ENCODE peak calls at places on chromosomes 1 and 21, in six cellular contexts. One of them, this sample, is unnamed.

GRCh38 chr1:225476100-225476511 is 48.3 kb upstream of the LBR start:
- DNase-seq in tibial nerve: no peak
- DNase-seq in upper lobe of right lung: peak
- DNase-seq in A549: no peak
- DNase-seq in CD4-positive, alpha-beta T cell: no peak
- DNase-seq in IMR-90: no peak
- DNase-seq in this sample: no peak

GRCh38 chr1:103107696-103108524 is at the start of gene COL11A1:
- DNase-seq in CD4-positive, alpha-beta T cell: no peak
- DNase-seq in upper lobe of right lung: no peak
- DNase-seq in IMR-90: no peak
- DNase-seq in A549: no peak
- DNase-seq in tibial nerve: no peak
- DNase-seq in this sample: no peak

GRCh38 chr1:160219062-160219929 is 14.1 kb downstream of the PEA15 start:
- DNase-seq in tibial nerve: no peak
- DNase-seq in CD4-positive, alpha-beta T cell: no peak
- DNase-seq in A549: peak
- DNase-seq in upper lobe of right lung: no peak
- DNase-seq in IMR-90: peak
- DNase-seq in this sample: peak

GRCh38 chr1:92764116-92764515 is 20.8 kb downstream of the EVI5 start:
- DNase-seq in CD4-positive, alpha-beta T cell: no peak
- DNase-seq in tibial nerve: no peak
- DNase-seq in A549: no peak
- DNase-seq in upper lobe of right lung: no peak
- DNase-seq in IMR-90: no peak
- DNase-seq in this sample: no peak

GRCh38 chr21:28899744-28900143 is 92.9 kb downstream of the LTN1 start:
- DNase-seq in IMR-90: peak
- DNase-seq in upper lobe of right lung: no peak
- DNase-seq in CD4-positive, alpha-beta T cell: no peak
- DNase-seq in tibial nerve: no peak
- DNase-seq in A549: peak
- DNase-seq in this sample: no peak

GRCh38 chr1:212520299-212520698 is 87.6 kb downstream of the NENF start:
- DNase-seq in upper lobe of right lung: no peak
- DNase-seq in CD4-positive, alpha-beta T cell: no peak
- DNase-seq in tibial nerve: no peak
- DNase-seq in IMR-90: no peak
- DNase-seq in A549: no peak
- DNase-seq in this sample: no peak

GRCh38 chr1:98482611-98483010 is 178.9 kb upstream of the SNX7 start:
- DNase-seq in tibial nerve: no peak
- DNase-seq in IMR-90: no peak
- DNase-seq in CD4-positive, alpha-beta T cell: no peak
- DNase-seq in A549: no peak
- DNase-seq in upper lobe of right lung: no peak
- DNase-seq in this sample: no peak

GRCh38 chr1:202034683-202035462 is 24.5 kb downstream of the ELF3 start:
- DNase-seq in upper lobe of right lung: peak
- DNase-seq in tibial nerve: peak
- DNase-seq in CD4-positive, alpha-beta T cell: no peak
- DNase-seq in A549: peak
- DNase-seq in IMR-90: peak
- DNase-seq in this sample: peak

GRCh38 chr1:19616489-19616888 is 27.6 kb upstream of the NBL1 start:
- DNase-seq in IMR-90: peak
- DNase-seq in A549: no peak
- DNase-seq in tibial nerve: no peak
- DNase-seq in CD4-positive, alpha-beta T cell: no peak
- DNase-seq in upper lobe of right lung: no peak
- DNase-seq in this sample: peak

GRCh38 chr1:86530211-86530610 is 16.7 kb upstream of the CLCA4 start:
- DNase-seq in upper lobe of right lung: no peak
- DNase-seq in IMR-90: no peak
- DNase-seq in CD4-positive, alpha-beta T cell: no peak
- DNase-seq in tibial nerve: no peak
- DNase-seq in A549: no peak
- DNase-seq in this sample: no peak

GRCh38 chr1:198258491-198258890 is 101.7 kb downstream of the NEK7 start:
- DNase-seq in tibial nerve: no peak
- DNase-seq in A549: no peak
- DNase-seq in upper lobe of right lung: no peak
- DNase-seq in CD4-positive, alpha-beta T cell: no peak
- DNase-seq in IMR-90: peak
- DNase-seq in this sample: peak

GRCh38 chr1:213658508-213658907 is 329.3 kb upstream of the PROX1 start:
- DNase-seq in upper lobe of right lung: no peak
- DNase-seq in CD4-positive, alpha-beta T cell: no peak
- DNase-seq in tibial nerve: no peak
- DNase-seq in IMR-90: no peak
- DNase-seq in A549: no peak
- DNase-seq in this sample: no peak

GRCh38 chr1:76669146-76669545 is 198.1 kb upstream of the ST6GALNAC5 start:
- DNase-seq in tibial nerve: no peak
- DNase-seq in A549: no peak
- DNase-seq in CD4-positive, alpha-beta T cell: no peak
- DNase-seq in IMR-90: no peak
- DNase-seq in upper lobe of right lung: no peak
- DNase-seq in this sample: no peak

GRCh38 chr1:2298685-2299673 is 70.9 kb downstream of the SKI start:
- DNase-seq in IMR-90: no peak
- DNase-seq in CD4-positive, alpha-beta T cell: no peak
- DNase-seq in A549: no peak
- DNase-seq in upper lobe of right lung: peak
- DNase-seq in tibial nerve: no peak
- DNase-seq in this sample: no peak

GRCh38 chr1:191618202-191618601 is 540.1 kb upstream of the RGS18 start:
- DNase-seq in upper lobe of right lung: no peak
- DNase-seq in IMR-90: no peak
- DNase-seq in CD4-positive, alpha-beta T cell: no peak
- DNase-seq in tibial nerve: no peak
- DNase-seq in A549: no peak
- DNase-seq in this sample: no peak

GRCh38 chr1:13965770-13966398 is 265.9 kb downstream of the PRDM2 start:
- DNase-seq in IMR-90: peak
- DNase-seq in CD4-positive, alpha-beta T cell: no peak
- DNase-seq in upper lobe of right lung: no peak
- DNase-seq in A549: peak
- DNase-seq in tibial nerve: no peak
- DNase-seq in this sample: peak

GRCh38 chr1:75097686-75098085 is 36.5 kb upstream of the LHX8 start:
- DNase-seq in IMR-90: no peak
- DNase-seq in upper lobe of right lung: no peak
- DNase-seq in A549: peak
- DNase-seq in tibial nerve: no peak
- DNase-seq in CD4-positive, alpha-beta T cell: no peak
- DNase-seq in this sample: peak

GRCh38 chr1:33640114-33640660 is 167.7 kb downstream of the ZSCAN20 start:
- DNase-seq in IMR-90: peak
- DNase-seq in tibial nerve: no peak
- DNase-seq in A549: no peak
- DNase-seq in upper lobe of right lung: no peak
- DNase-seq in CD4-positive, alpha-beta T cell: no peak
- DNase-seq in this sample: no peak

GRCh38 chr1:70038025-70038424 is 167.4 kb downstream of the LRRC40 start:
- DNase-seq in A549: no peak
- DNase-seq in tibial nerve: no peak
- DNase-seq in CD4-positive, alpha-beta T cell: no peak
- DNase-seq in IMR-90: no peak
- DNase-seq in upper lobe of right lung: no peak
- DNase-seq in this sample: peak

GRCh38 chr1:195909061-195909460 is 699.2 kb downstream of the KCNT2 start:
- DNase-seq in tibial nerve: no peak
- DNase-seq in A549: no peak
- DNase-seq in CD4-positive, alpha-beta T cell: no peak
- DNase-seq in IMR-90: peak
- DNase-seq in upper lobe of right lung: no peak
- DNase-seq in this sample: peak

GRCh38 chr1:173870252-173871075 is 2.3 kb downstream of the ZBTB37 start:
- DNase-seq in IMR-90: no peak
- DNase-seq in upper lobe of right lung: no peak
- DNase-seq in tibial nerve: no peak
- DNase-seq in A549: no peak
- DNase-seq in CD4-positive, alpha-beta T cell: no peak
- DNase-seq in this sample: no peak

DNA sequence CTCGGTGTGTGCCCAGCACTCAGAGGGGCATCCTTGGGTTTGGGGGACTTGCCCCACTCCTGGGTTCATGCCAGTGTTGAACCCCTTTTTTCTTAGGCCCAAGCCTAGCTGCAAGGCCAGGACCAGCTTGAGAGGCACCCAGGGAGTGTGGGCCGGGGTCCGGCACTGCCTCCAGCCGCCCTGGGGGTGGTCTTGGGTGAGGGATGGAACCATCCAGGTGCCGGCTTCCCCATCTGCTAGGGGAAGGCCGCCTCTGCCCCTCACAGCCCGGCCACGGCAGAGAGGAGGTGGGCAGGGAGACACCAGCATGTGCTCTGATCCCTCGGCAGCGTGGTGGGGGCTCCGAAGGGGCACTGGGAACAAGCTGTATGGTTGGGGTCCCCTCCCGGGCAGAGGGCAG is 50.2 kb upstream of the ARHGEF16 start:
- DNase-seq in A549: no peak
- DNase-seq in IMR-90: no peak
- DNase-seq in upper lobe of right lung: no peak
- DNase-seq in CD4-positive, alpha-beta T cell: no peak
- DNase-seq in tibial nerve: no peak
- DNase-seq in this sample: no peak
- H3K27ac ChIP-seq in A549: no peak
- H3K27ac ChIP-seq in IMR-90: no peak
- H3K27ac ChIP-seq in upper lobe of right lung: no peak
- H3K27ac ChIP-seq in CD4-positive, alpha-beta T cell: no peak
- H3K27ac ChIP-seq in tibial nerve: no peak
- H3K27ac ChIP-seq in this sample: no peak

GRCh38 chr1:161864577-161864976 is 98.5 kb downstream of the ATF6 start:
- DNase-seq in A549: peak
- DNase-seq in CD4-positive, alpha-beta T cell: no peak
- DNase-seq in IMR-90: peak
- DNase-seq in upper lobe of right lung: no peak
- DNase-seq in tibial nerve: no peak
- DNase-seq in this sample: no peak
- TF ChIP-seq CTCF in A549: no peak
- TF ChIP-seq CTCF in CD4-positive, alpha-beta T cell: peak
- TF ChIP-seq CTCF in IMR-90: peak
- TF ChIP-seq CTCF in upper lobe of right lung: peak
- TF ChIP-seq CTCF in tibial nerve: peak
- TF ChIP-seq CTCF in this sample: no peak

DNA sequence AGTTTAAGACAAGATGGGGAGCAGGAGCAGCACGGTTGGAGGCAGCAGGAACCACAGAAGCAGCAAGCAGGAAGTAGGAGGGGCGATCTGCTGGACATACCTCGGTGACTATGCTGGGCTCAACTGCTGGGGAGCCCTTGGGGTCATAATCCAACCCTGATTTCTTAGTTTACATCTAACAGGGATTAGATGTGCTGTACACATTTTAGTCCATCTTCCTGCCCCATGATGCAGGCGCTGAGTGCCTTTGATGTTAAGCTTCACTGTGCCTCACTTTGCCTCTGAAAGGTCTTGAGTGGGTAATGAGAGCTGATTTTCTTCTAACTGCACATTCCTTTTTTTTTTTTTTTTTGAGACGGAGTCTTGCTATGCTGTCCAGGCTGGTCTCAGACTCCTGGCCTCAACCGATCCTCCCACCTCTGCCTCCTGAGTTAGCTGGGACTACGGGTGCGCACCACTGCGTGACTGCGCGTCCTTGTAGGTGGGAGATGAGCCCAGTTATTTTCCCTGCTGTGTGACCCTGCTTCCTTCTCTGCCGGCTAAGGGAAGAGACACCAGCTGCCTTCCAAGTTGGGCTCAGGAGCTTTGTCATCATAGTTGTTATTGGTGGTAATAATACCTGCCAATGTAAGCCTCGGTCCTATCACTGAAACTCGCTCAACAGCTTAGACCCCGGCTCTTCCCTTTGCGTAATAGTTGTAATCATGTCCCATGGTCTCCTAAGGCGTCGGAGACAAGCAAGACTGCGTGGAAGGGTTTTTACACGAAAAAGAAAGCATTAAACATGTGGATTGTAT is 1.1 kb upstream of the RCAN3 start:
- DNase-seq in tibial nerve: no peak
- DNase-seq in CD4-positive, alpha-beta T cell: no peak
- DNase-seq in IMR-90: no peak
- DNase-seq in upper lobe of right lung: no peak
- DNase-seq in A549: peak
- DNase-seq in this sample: no peak
- H3K27ac ChIP-seq in tibial nerve: peak
- H3K27ac ChIP-seq in CD4-positive, alpha-beta T cell: peak
- H3K27ac ChIP-seq in IMR-90: no peak
- H3K27ac ChIP-seq in upper lobe of right lung: peak
- H3K27ac ChIP-seq in A549: peak
- H3K27ac ChIP-seq in this sample: peak

GRCh38 chr1:151924691-151925587 is 15.6 kb upstream of the THEM4 start:
- DNase-seq in IMR-90: no peak
- DNase-seq in CD4-positive, alpha-beta T cell: no peak
- DNase-seq in tibial nerve: no peak
- DNase-seq in upper lobe of right lung: no peak
- DNase-seq in A549: no peak
- DNase-seq in this sample: no peak

GRCh38 chr1:151918819-151919218 is 9.5 kb upstream of the THEM4 start:
- DNase-seq in CD4-positive, alpha-beta T cell: no peak
- DNase-seq in A549: no peak
- DNase-seq in IMR-90: no peak
- DNase-seq in tibial nerve: no peak
- DNase-seq in upper lobe of right lung: no peak
- DNase-seq in this sample: no peak

GRCh38 chr1:151919246-151919645 is 9.9 kb upstream of the THEM4 start:
- DNase-seq in A549: no peak
- DNase-seq in CD4-positive, alpha-beta T cell: no peak
- DNase-seq in tibial nerve: no peak
- DNase-seq in IMR-90: no peak
- DNase-seq in upper lobe of right lung: no peak
- DNase-seq in this sample: no peak

GRCh38 chr1:151920147-151920546 is 10.8 kb upstream of the THEM4 start:
- DNase-seq in A549: no peak
- DNase-seq in IMR-90: no peak
- DNase-seq in tibial nerve: no peak
- DNase-seq in CD4-positive, alpha-beta T cell: no peak
- DNase-seq in upper lobe of right lung: no peak
- DNase-seq in this sample: no peak

GRCh38 chr1:151923422-151923821 is 14.1 kb upstream of the THEM4 start:
- DNase-seq in tibial nerve: no peak
- DNase-seq in upper lobe of right lung: no peak
- DNase-seq in A549: no peak
- DNase-seq in IMR-90: no peak
- DNase-seq in CD4-positive, alpha-beta T cell: no peak
- DNase-seq in this sample: no peak
- TF ChIP-seq CTCF in tibial nerve: no peak
- TF ChIP-seq CTCF in upper lobe of right lung: no peak
- TF ChIP-seq CTCF in A549: no peak
- TF ChIP-seq CTCF in IMR-90: no peak
- TF ChIP-seq CTCF in CD4-positive, alpha-beta T cell: no peak
- TF ChIP-seq CTCF in this sample: no peak

This sample was measured in RWPE1.